ENCODE peak calls at places on chromosomes 4 and X, in ten cellular contexts. Y is ovary, R is GM23248, T is cardiac muscle cell, V is HAP-1, A is psoas muscle, W is astrocyte, G is OCI-LY7, M is pancreas, U is mammary epithelial cell. P is an unnamed sample. For H3K36me3 and H3K9me3, the result is how much of the 10 kb centered on the place peaks cover.

GRCh38 chr4:177229331-177229730 is 80.3 kb upstream of the NEIL3 start:
- DNase-seq in Y (no peak), R (peak), T (no peak), V (no peak), A (no peak), W (no peak), G (no peak), M (no peak), U (no peak), P (no peak)

GRCh38 chr4:119898211-119898610 is 168.4 kb downstream of the MAD2L1 start:
- DNase-seq in Y (no peak), R (no peak), T (no peak), V (no peak), A (no peak), W (no peak), G (no peak), M (no peak), U (no peak), P (no peak)

GRCh38 chr4:11011249-11011648 is 326.7 kb upstream of the CLNK start:
- DNase-seq in Y (no peak), R (no peak), T (no peak), V (no peak), A (no peak), W (no peak), G (no peak), M (no peak), U (no peak), P (no peak)

GRCh38 chr4:171390626-171391025 is 422.6 kb upstream of the GALNTL6 start:
- DNase-seq in Y (no peak), R (no peak), T (no peak), V (no peak), A (no peak), W (no peak), G (no peak), M (no peak), U (no peak), P (no peak)

GRCh38 chr4:147285751-147286150 is 195.1 kb upstream of the EDNRA start:
- DNase-seq in Y (no peak), R (no peak), T (no peak), V (no peak), A (no peak), W (no peak), G (no peak), M (no peak), U (no peak), P (no peak)

GRCh38 chr4:176320340-176320975 is 692 bp downstream of the SPCS3 start:
- DNase-seq in Y (peak), R (peak), T (peak), V (peak), A (peak), W (peak), G (peak), M (peak), U (peak), P (peak)

GRCh38 chrX:39725928-39726619 is 371.7 kb downstream of the BCOR start:
- DNase-seq in Y (no peak), R (peak), T (no peak), V (no peak), A (no peak), W (peak), G (no peak), M (no peak), U (peak), P (no peak)

GRCh38 chrX:47358387-47359065 is 11.9 kb upstream of the ZNF157 start:
- DNase-seq in Y (no peak), R (no peak), T (no peak), V (no peak), A (no peak), W (no peak), G (peak), M (no peak), U (no peak), P (no peak)

GRCh38 chr4:43992552-43992951 is 456.1 kb downstream of the KCTD8 start:
- DNase-seq in Y (no peak), R (no peak), T (no peak), V (no peak), A (no peak), W (no peak), G (no peak), M (no peak), U (no peak), P (no peak)

GRCh38 chr4:2630556-2631273 is 94.3 kb downstream of the FAM193A start:
- DNase-seq in Y (no peak), R (no peak), T (no peak), V (no peak), A (no peak), W (no peak), G (no peak), M (peak), U (no peak), P (no peak)

GRCh38 chr4:32140636-32141035 is 1420.5 kb downstream of the PCDH7 start:
- DNase-seq in Y (no peak), R (no peak), T (no peak), V (no peak), A (no peak), W (peak), G (no peak), M (no peak), U (peak), P (peak)

GRCh38 chrX:27619975-27620374 is 29.8 kb downstream of the DCAF8L2 start:
- DNase-seq in Y (no peak), R (peak), T (peak), V (peak), A (no peak), W (no peak), G (no peak), M (no peak), U (peak), P (no peak)

GRCh38 chr4:48913346-48913745 is 6.8 kb upstream of the OCIAD2 start:
- DNase-seq in Y (no peak), R (peak), T (no peak), V (no peak), A (no peak), W (peak), G (no peak), M (no peak), U (peak), P (peak)

GRCh38 chrX:119687661-119688413 is 5.1 kb downstream of the SEPTIN6 start:
- DNase-seq in Y (no peak), R (peak), T (no peak), V (no peak), A (no peak), W (no peak), G (peak), M (no peak), U (no peak), P (peak)

GRCh38 chrX:1598876-1599790 is 7.7 kb downstream of the AKAP17A start:
- DNase-seq in Y (no peak), R (no peak), T (no peak), V (no peak), A (no peak), W (no peak), G (no peak), M (peak), U (no peak), P (no peak)

GRCh38 chr4:158856852-158857251 is 88.0 kb downstream of the FNIP2 start:
- DNase-seq in Y (no peak), R (peak), T (peak), V (peak), A (no peak), W (peak), G (peak), M (no peak), U (peak), P (no peak)
- H3K36me3 ChIP-seq in Y (under half), R (under half), T (under half), V (under half), A (under half), W (under half), G (under half), M (under half), U (under half), P (under half)

DNA sequence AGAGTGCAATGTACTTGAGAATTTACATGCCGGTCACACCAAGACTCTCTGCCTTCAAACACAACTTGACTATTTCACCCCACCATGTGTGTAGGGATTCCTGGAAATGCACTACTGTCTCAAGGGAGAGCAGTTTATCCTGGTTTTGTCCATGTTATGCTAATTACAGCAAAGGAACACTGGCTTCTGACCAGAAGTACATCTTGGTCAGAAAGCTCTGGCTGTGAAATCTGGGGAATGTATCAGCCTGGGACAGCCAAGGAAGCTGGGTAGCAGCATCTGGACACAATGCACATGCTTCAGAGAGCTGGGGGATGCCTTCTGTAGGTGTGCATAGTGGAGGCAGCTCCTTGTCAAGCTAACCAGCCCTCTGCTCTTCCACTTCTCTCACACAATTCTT is 1432.6 kb upstream of the TENM3 start:
- DNase-seq in Y (no peak), R (no peak), T (no peak), V (no peak), A (no peak), W (peak), G (no peak), M (no peak), U (no peak), P (no peak)
- H3K9me3 ChIP-seq in Y (under half), R (under half), T (under half), V (under half), A (under half), W (under half), G (under half), M (under half), U (under half), P (under half)

GRCh38 chr4:105306158-105306781 is 159.6 kb downstream of the TET2 start:
- DNase-seq in Y (no peak), R (peak), T (no peak), V (no peak), A (no peak), W (peak), G (no peak), M (no peak), U (peak), P (no peak)
- H3K4me3 ChIP-seq in Y (no peak), R (no peak), T (no peak), V (no peak), A (no peak), W (no peak), G (no peak), M (no peak), U (no peak), P (no peak)

GRCh38 chr4:151103758-151104157 is 4.3 kb downstream of the RPS3A start:
- DNase-seq in Y (no peak), R (no peak), T (no peak), V (no peak), A (no peak), W (no peak), G (no peak), M (no peak), U (no peak), P (no peak)
- H3K36me3 ChIP-seq in Y (under half), R (half or more), T (under half), V (half or more), A (under half), W (half or more), G (half or more), M (under half), U (half or more), P (half or more)

DNA sequence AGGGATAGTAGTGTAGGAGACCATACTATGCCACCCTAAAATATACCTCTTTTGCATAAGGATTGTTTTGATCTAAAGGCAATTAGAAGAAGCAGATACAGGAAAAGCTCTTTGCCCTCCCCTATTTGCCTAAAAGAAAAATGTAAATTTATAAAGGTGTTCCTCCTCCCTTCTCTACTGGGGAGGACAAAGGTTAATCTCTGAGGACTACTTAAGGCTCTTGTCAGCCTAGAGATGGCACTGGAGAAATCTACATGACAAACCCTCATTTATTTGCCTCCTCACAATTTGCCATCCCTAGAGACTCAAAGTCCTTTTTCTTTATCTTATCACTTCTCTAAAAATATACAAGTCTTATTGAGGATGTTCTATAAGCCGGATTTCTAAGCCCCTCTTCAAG is 1021.8 kb downstream of the STPG2 start:
- DNase-seq in Y (no peak), R (no peak), T (no peak), V (peak), A (no peak), W (no peak), G (no peak), M (no peak), U (no peak), P (no peak)
- H3K9me3 ChIP-seq in Y (under half), R (under half), T (under half), V (under half), A (under half), W (under half), G (under half), M (under half), U (under half), P (under half)

GRCh38 chr4:110156442-110156841 is 42.0 kb downstream of the ELOVL6 start:
- DNase-seq in Y (no peak), R (no peak), T (no peak), V (no peak), A (no peak), W (no peak), G (no peak), M (no peak), U (no peak), P (no peak)
- H3K4me3 ChIP-seq in Y (no peak), R (no peak), T (no peak), V (no peak), A (no peak), W (no peak), G (no peak), M (no peak), U (no peak), P (no peak)

DNA sequence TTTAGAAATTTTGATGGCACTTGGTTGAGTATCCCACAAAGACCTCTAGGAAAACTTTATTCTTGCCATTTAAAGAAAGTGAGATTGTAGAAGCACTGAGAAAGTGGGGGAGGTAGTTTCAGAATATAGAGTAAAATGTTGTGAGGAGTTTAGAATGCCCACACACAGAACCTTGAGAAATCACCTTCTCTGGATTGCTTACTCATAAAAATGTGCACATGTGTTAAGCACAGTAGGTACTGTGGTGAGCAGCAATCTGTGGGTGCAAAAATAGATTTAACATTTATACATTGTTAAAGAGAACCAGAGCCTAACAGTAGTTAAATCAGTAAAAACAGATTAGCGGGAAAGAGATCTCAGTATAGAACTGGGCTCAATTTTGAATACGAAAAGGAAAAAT is 201.2 kb upstream of the NWD2 start:
- DNase-seq in Y (no peak), R (no peak), T (no peak), V (no peak), A (no peak), W (no peak), G (no peak), M (no peak), U (no peak), P (no peak)
- H3K36me3 ChIP-seq in Y (under half), R (under half), T (under half), V (under half), A (under half), W (under half), G (under half), M (under half), U (under half), P (under half)

DNA sequence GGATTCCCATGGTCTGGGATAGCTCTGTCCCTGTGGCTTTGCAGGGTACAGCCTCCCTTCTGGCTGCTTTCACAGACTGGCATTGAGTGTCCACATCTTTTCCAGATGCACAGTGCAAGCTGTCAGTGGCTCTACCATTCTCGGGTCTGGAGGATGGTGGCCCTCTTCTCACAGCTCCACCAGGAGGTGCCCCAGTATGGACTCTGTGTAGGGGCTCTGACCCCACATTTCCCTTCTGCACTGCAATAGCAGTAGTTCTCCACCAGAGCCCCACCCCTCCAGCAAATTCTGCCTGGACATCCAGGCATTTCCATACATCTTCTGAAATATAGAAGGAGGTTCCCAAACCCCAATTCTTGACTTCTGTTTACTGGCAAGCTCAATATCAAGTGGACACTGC is 50.2 kb upstream of the GRID2 start:
- DNase-seq in Y (no peak), R (no peak), T (no peak), V (no peak), A (no peak), W (no peak), G (no peak), M (no peak), U (no peak), P (no peak)
- H3K9me3 ChIP-seq in Y (under half), R (under half), T (under half), V (under half), A (under half), W (under half), G (under half), M (under half), U (under half), P (under half)